ENCODE peak calls at places on chromosome 1, in five cellular contexts. W is stimulated activated CD4-positive, alpha-beta T cell treated with anti-CD3 and anti-CD28 coated beads, TNF-alpha, amount 100 ng/mL, for 4 hours; V is H7; I is ecto neural progenitor cell; F is bronchial epithelial cell. O is an unnamed sample.

GRCh38 chr1:37347104-37347503 is 127.3 kb upstream of the ZC3H12A start:
- DNase-seq in W (no peak), V (no peak), I (no peak), F (no peak), O (no peak)

GRCh38 chr1:66300280-66300973 is 233.5 kb upstream of the SGIP1 start:
- DNase-seq in W (no peak), V (no peak), I (no peak), F (no peak), O (no peak)

GRCh38 chr1:1527092-1527816 is 13.2 kb downstream of the TMEM240 start:
- DNase-seq in W (no peak), V (peak), I (no peak), F (no peak), O (no peak)

GRCh38 chr1:179663810-179664209 is 72.2 kb downstream of the TDRD5 start:
- DNase-seq in W (no peak), V (no peak), I (no peak), F (no peak), O (no peak)

GRCh38 chr1:19504796-19505693 is 19.7 kb upstream of the CAPZB start:
- DNase-seq in W (no peak), V (no peak), I (no peak), F (no peak), O (no peak)

GRCh38 chr1:185895208-185895900 is 161.2 kb downstream of the HMCN1 start:
- DNase-seq in W (no peak), V (no peak), I (no peak), F (peak), O (no peak)

GRCh38 chr1:228490120-228491078 is 3.2 kb downstream of the RNF187 start:
- DNase-seq in W (no peak), V (no peak), I (no peak), F (no peak), O (no peak)

GRCh38 chr1:225886159-225887029 is 2.6 kb downstream of the LEFTY1 start:
- DNase-seq in W (no peak), V (no peak), I (no peak), F (peak), O (no peak)

GRCh38 chr1:30739601-30740000 is 16.2 kb upstream of the MATN1 start:
- DNase-seq in W (no peak), V (no peak), I (no peak), F (no peak), O (no peak)

GRCh38 chr1:216175714-216176113 is 247.5 kb downstream of the USH2A start:
- DNase-seq in W (no peak), V (peak), I (no peak), F (no peak), O (no peak)

GRCh38 chr1:85245456-85245855 is 14.0 kb downstream of the C1orf52 start:
- DNase-seq in W (no peak), V (no peak), I (no peak), F (peak), O (no peak)

GRCh38 chr1:35637401-35637809 is 3.9 kb downstream of the PSMB2 start:
- DNase-seq in W (no peak), V (no peak), I (no peak), F (peak), O (no peak)

GRCh38 chr1:59238535-59238934 is 58.4 kb upstream of the FGGY start:
- DNase-seq in W (no peak), V (no peak), I (no peak), F (no peak), O (no peak)

GRCh38 chr1:903721-904270 is 19.9 kb upstream of the SAMD11 start:
- DNase-seq in W (no peak), V (no peak), I (peak), F (no peak), O (no peak)

GRCh38 chr1:110003747-110004428 is 19.3 kb downstream of the AHCYL1 start:
- DNase-seq in W (no peak), V (peak), I (peak), F (peak), O (no peak)

O was measured in activated B cell treated with CpG ODN at 0.5 μM for 24 hours.